ENCODE peak calls at places on chromosome 1, in five cellular contexts. I is H1, R is WTC11, S is K562, C is HepG2. N is an unnamed sample.

GRCh38 chr1:155976062-155976912 is 2.1 kb downstream of the ARHGEF2 start:
- DNase-seq in I (peak), R (peak), S (peak), C (no peak), N (no peak)

GRCh38 chr1:209769171-209769904 is 13.5 kb downstream of the TRAF3IP3 start:
- DNase-seq in I (no peak), R (no peak), S (no peak), C (no peak), N (peak)

GRCh38 chr1:226668173-226668560 is 70.9 kb downstream of the ITPKB start:
- DNase-seq in I (no peak), R (no peak), S (no peak), C (no peak), N (no peak)

GRCh38 chr1:203638076-203638475 is 11.4 kb downstream of the ATP2B4 start:
- DNase-seq in I (no peak), R (no peak), S (no peak), C (no peak), N (no peak)

GRCh38 chr1:59767119-59767518 is 47.6 kb upstream of the HOOK1 start:
- DNase-seq in I (no peak), R (no peak), S (no peak), C (peak), N (no peak)

GRCh38 chr1:149843302-149844041 is 55.9 kb upstream of the BOLA1 start:
- DNase-seq in I (no peak), R (no peak), S (no peak), C (peak), N (no peak)

GRCh38 chr1:110628356-110629105 is 22.4 kb upstream of the KCNA2 start:
- DNase-seq in I (no peak), R (no peak), S (no peak), C (no peak), N (no peak)

GRCh38 chr1:188128761-188129160 is 1300.0 kb downstream of the PLA2G4A start:
- DNase-seq in I (peak), R (no peak), S (no peak), C (no peak), N (no peak)

GRCh38 chr1:25106981-25107642 is 125.2 kb downstream of the SYF2 start:
- DNase-seq in I (no peak), R (no peak), S (no peak), C (no peak), N (no peak)

GRCh38 chr1:198878566-198878965 is 239.7 kb downstream of the PTPRC start:
- DNase-seq in I (no peak), R (no peak), S (no peak), C (no peak), N (no peak)

GRCh38 chr1:39979654-39980053 is 24.7 kb downstream of the MFSD2A start:
- DNase-seq in I (no peak), R (peak), S (no peak), C (no peak), N (no peak)

GRCh38 chr1:171792656-171793055 is 11.2 kb downstream of the METTL13 start:
- DNase-seq in I (no peak), R (no peak), S (no peak), C (no peak), N (no peak)

GRCh38 chr1:6499318-6499717 is 7.9 kb upstream of the PLEKHG5 start:
- DNase-seq in I (no peak), R (no peak), S (no peak), C (no peak), N (no peak)

GRCh38 chr1:217482356-217483102 is 148.4 kb downstream of the GPATCH2 start:
- DNase-seq in I (no peak), R (no peak), S (no peak), C (no peak), N (peak)

GRCh38 chr1:105793541-105794146 is 1262.8 kb upstream of the PRMT6 start:
- DNase-seq in I (peak), R (peak), S (peak), C (peak), N (no peak)

GRCh38 chr1:41476807-41477361 is 7.6 kb downstream of the EDN2 start:
- DNase-seq in I (no peak), R (no peak), S (no peak), C (peak), N (no peak)

GRCh38 chr1:93605812-93606512 is 75.7 kb downstream of the BCAR3 start:
- DNase-seq in I (no peak), R (no peak), S (no peak), C (no peak), N (no peak)

GRCh38 chr1:240237305-240237721 is 145.6 kb downstream of the FMN2 start:
- DNase-seq in I (no peak), R (no peak), S (no peak), C (no peak), N (no peak)

GRCh38 chr1:180080439-180080838 is 74.2 kb upstream of the QSOX1 start:
- DNase-seq in I (no peak), R (no peak), S (peak), C (no peak), N (no peak)

GRCh38 chr1:92990828-92991227 is 29.6 kb upstream of the DIPK1A start:
- DNase-seq in I (no peak), R (no peak), S (no peak), C (peak), N (no peak)

GRCh38 chr1:161506336-161507223 is 1.3 kb downstream of the FCGR2A start:
- DNase-seq in I (no peak), R (no peak), S (peak), C (peak), N (no peak)

GRCh38 chr1:117034791-117035290 is 25.3 kb upstream of the TTF2 start:
- DNase-seq in I (no peak), R (no peak), S (no peak), C (no peak), N (no peak)

GRCh38 chr1:197393105-197393504 is 125.1 kb downstream of the CRB1 start:
- DNase-seq in I (no peak), R (no peak), S (no peak), C (no peak), N (no peak)

GRCh38 chr1:8822383-8823294 is 5.2 kb upstream of the RERE start:
- DNase-seq in I (no peak), R (no peak), S (peak), C (peak), N (no peak)

GRCh38 chr1:218459450-218459849 is 114.3 kb downstream of the TGFB2 start:
- DNase-seq in I (no peak), R (no peak), S (no peak), C (no peak), N (no peak)

GRCh38 chr1:3399732-3400131 is 54.7 kb upstream of the ARHGEF16 start:
- DNase-seq in I (no peak), R (no peak), S (no peak), C (no peak), N (no peak)

GRCh38 chr1:60073605-60074278 is at the start of gene C1orf87:
- DNase-seq in I (peak), R (peak), S (peak), C (no peak), N (no peak)

GRCh38 chr1:30533796-30534550 is 189.4 kb downstream of the MATN1 start:
- DNase-seq in I (no peak), R (no peak), S (no peak), C (no peak), N (no peak)

GRCh38 chr1:47786301-47786700 is 210.9 kb downstream of the TRABD2B start:
- DNase-seq in I (no peak), R (no peak), S (no peak), C (no peak), N (no peak)

GRCh38 chr1:77539510-77540142 is 142.8 kb downstream of the ZZZ3 start:
- DNase-seq in I (no peak), R (no peak), S (no peak), C (no peak), N (no peak)

GRCh38 chr1:234933475-234933874 is 195.2 kb downstream of the TOMM20 start:
- DNase-seq in I (no peak), R (no peak), S (no peak), C (no peak), N (peak)

GRCh38 chr1:53365405-53366063 is 37.7 kb upstream of the LRP8 start:
- DNase-seq in I (peak), R (peak), S (no peak), C (no peak), N (no peak)

GRCh38 chr1:3378411-3379208 is 75.9 kb upstream of the ARHGEF16 start:
- DNase-seq in I (no peak), R (no peak), S (no peak), C (no peak), N (no peak)

GRCh38 chr1:24980836-24981631 is 51.0 kb upstream of the RUNX3 start:
- DNase-seq in I (no peak), R (no peak), S (no peak), C (no peak), N (no peak)

GRCh38 chr1:118304722-118305344 is 119.8 kb upstream of the SPAG17 start:
- DNase-seq in I (no peak), R (no peak), S (no peak), C (no peak), N (no peak)

GRCh38 chr1:165187020-165187628 is 169.4 kb downstream of the LMX1A start:
- DNase-seq in I (no peak), R (no peak), S (no peak), C (no peak), N (no peak)
- TF ChIP-seq ATF2 in I (no peak), R (no peak), S (no peak), C (no peak), N (no peak)

GRCh38 chr1:206832352-206832751 is 33.1 kb upstream of the IL20 start:
- DNase-seq in I (no peak), R (no peak), S (no peak), C (no peak), N (no peak)

GRCh38 chr1:206829875-206830274 is 35.5 kb upstream of the IL20 start:
- DNase-seq in I (no peak), R (no peak), S (no peak), C (no peak), N (no peak)

GRCh38 chr1:206833131-206833530 is 32.3 kb upstream of the IL20 start:
- DNase-seq in I (no peak), R (no peak), S (no peak), C (no peak), N (no peak)

GRCh38 chr1:206833741-206834140 is 31.7 kb upstream of the IL20 start:
- DNase-seq in I (peak), R (no peak), S (no peak), C (no peak), N (no peak)

GRCh38 chr1:206831605-206832004 is 33.8 kb upstream of the IL20 start:
- DNase-seq in I (no peak), R (no peak), S (no peak), C (no peak), N (no peak)
- TF ChIP-seq ATF2 in I (no peak), R (no peak), S (no peak), C (no peak), N (no peak)

GRCh38 chr1:10764296-10764798 is 32.1 kb downstream of the CASZ1 start:
- DNase-seq in I (no peak), R (no peak), S (no peak), C (no peak), N (no peak)

GRCh38 chr1:10768552-10768951 is 27.9 kb downstream of the CASZ1 start:
- DNase-seq in I (no peak), R (no peak), S (no peak), C (no peak), N (no peak)

GRCh38 chr1:10765304-10765703 is 31.1 kb downstream of the CASZ1 start:
- DNase-seq in I (no peak), R (no peak), S (no peak), C (no peak), N (no peak)

GRCh38 chr1:10765734-10766478 is 30.5 kb downstream of the CASZ1 start:
- DNase-seq in I (no peak), R (no peak), S (no peak), C (no peak), N (no peak)

DNA sequence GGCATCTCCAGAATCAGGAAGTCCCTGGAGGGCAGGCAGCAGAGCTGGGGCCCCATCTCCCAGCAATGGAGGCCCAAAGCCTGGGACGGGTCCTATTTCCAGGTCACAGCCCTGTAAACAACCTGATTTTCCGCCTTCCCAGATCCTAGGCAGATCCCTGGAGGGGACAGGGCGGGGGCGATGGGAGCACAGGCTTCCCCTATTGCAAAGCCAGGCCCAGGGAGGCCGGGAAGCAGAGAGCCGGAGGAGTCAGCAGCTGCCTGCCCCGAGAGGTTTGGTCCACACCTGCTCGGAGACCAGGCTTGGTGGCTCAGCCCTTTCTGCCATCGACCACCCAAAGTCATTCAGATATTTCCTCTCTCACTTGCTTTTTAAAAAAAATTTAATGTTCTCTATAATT is 29.2 kb downstream of the CASZ1 start:
- DNase-seq in I (no peak), R (no peak), S (no peak), C (no peak), N (no peak)
- TF ChIP-seq ATF2 in I (no peak), R (no peak), S (no peak), C (no peak), N (no peak)

DNA sequence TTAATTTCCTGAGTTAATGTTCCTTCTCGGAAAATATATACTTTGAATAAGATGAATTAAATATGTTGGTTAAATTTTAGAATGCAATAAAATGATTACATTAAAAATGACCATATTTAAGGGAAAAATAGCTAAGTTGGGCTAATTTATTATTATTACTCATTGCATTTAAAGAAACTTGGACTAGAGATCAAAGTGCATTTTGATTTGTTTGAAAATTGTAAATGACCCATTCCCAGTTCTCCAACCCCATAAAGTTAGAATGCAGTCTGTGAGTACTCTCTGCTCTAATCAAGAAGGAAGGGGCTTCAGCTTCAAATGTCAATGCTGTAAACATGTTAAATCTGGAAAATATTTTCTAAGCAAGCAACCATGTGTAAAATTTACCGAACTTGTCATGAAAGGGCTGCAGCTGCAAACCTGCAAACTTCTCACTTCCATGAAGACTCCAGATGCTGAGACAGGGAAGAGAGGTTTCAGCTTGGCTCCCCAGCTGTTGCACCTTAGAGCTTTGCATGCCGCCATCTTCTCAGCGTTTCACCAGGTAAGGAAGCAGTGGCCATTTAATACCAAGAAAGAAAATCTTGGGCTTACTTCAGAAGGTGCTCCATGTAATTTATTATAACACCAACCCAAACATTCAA is 232.6 kb downstream of the TTLL7 start:
- DNase-seq in I (no peak), R (no peak), S (no peak), C (no peak), N (no peak)
- TF ChIP-seq ATF2 in I (no peak), R (no peak), S (no peak), C (no peak), N (no peak)

N was measured in GM12878.